ENCODE peak calls at places on chromosome 4, in four cellular contexts. V is NCI-H2029, E is transverse colon, H is NCI-H446. U is an unnamed sample.

GRCh38 chr4:2222838-2223237 is 19.1 kb downstream of the HAUS3 start:
- DNase-seq in V (no peak), E (no peak), H (no peak), U (no peak)

GRCh38 chr4:116926631-116927295 is 158.6 kb downstream of the TRAM1L1 start:
- DNase-seq in V (no peak), E (no peak), H (no peak), U (no peak)

GRCh38 chr4:5993876-5994811 is 24.1 kb downstream of the C4orf50 start:
- DNase-seq in V (no peak), E (no peak), H (no peak), U (no peak)

GRCh38 chr4:23614284-23614892 is 275.5 kb downstream of the PPARGC1A start:
- DNase-seq in V (peak), E (no peak), H (peak), U (peak)

GRCh38 chr4:103091601-103092223 is 7.9 kb downstream of the BDH2 start:
- DNase-seq in V (peak), E (peak), H (peak), U (peak)

GRCh38 chr4:53068755-53069154 is 206.6 kb downstream of the RASL11B start:
- DNase-seq in V (peak), E (no peak), H (no peak), U (no peak)

GRCh38 chr4:17368408-17368807 is 143.5 kb downstream of the QDPR start:
- DNase-seq in V (no peak), E (no peak), H (no peak), U (no peak)

GRCh38 chr4:40228497-40229365 is 31.9 kb downstream of the RHOH start:
- DNase-seq in V (no peak), E (no peak), H (no peak), U (no peak)

GRCh38 chr4:5399790-5400421 is 308.5 kb downstream of the EVC2 start:
- DNase-seq in V (peak), E (no peak), H (peak), U (no peak)

GRCh38 chr4:152079543-152080293 is 318.9 kb upstream of the GATB start:
- DNase-seq in V (no peak), E (no peak), H (no peak), U (no peak)

GRCh38 chr4:102344520-102344954 is 745 bp downstream of the SLC39A8 start:
- DNase-seq in V (no peak), E (peak), H (peak), U (no peak)

GRCh38 chr4:147760176-147760575 is 28.3 kb downstream of the ARHGAP10 start:
- DNase-seq in V (peak), E (no peak), H (no peak), U (peak)

GRCh38 chr4:116066711-116067245 is 953.4 kb upstream of the NDST4 start:
- DNase-seq in V (no peak), E (no peak), H (peak), U (no peak)

GRCh38 chr4:77236806-77237205 is 79.8 kb downstream of the CCNG2 start:
- DNase-seq in V (no peak), E (no peak), H (no peak), U (no peak)

GRCh38 chr4:124455671-124456070 is 256.9 kb downstream of the ANKRD50 start:
- DNase-seq in V (no peak), E (no peak), H (no peak), U (no peak)

GRCh38 chr4:158356331-158356730 is 146.0 kb downstream of the TMEM144 start:
- DNase-seq in V (no peak), E (no peak), H (no peak), U (no peak)

GRCh38 chr4:156778606-156779005 is 193.0 kb downstream of the PDGFC start:
- DNase-seq in V (no peak), E (no peak), H (no peak), U (no peak)

GRCh38 chr4:122661176-122661575 is 40.3 kb upstream of the IL21 start:
- DNase-seq in V (no peak), E (no peak), H (no peak), U (no peak)

GRCh38 chr4:2796261-2797187 is 3.6 kb downstream of the SH3BP2 start:
- DNase-seq in V (peak), E (peak), H (peak), U (no peak)

GRCh38 chr4:7955393-7955792 is 15.7 kb upstream of the AFAP1 start:
- DNase-seq in V (no peak), E (no peak), H (no peak), U (no peak)

GRCh38 chr4:65393078-65393477 is 277.2 kb downstream of the EPHA5 start:
- DNase-seq in V (no peak), E (no peak), H (no peak), U (no peak)

GRCh38 chr4:40308528-40309122 is 26.5 kb upstream of the CHRNA9 start:
- DNase-seq in V (no peak), E (no peak), H (no peak), U (no peak)

GRCh38 chr4:151808120-151808529 is 47.3 kb upstream of the GATB start:
- DNase-seq in V (no peak), E (no peak), H (no peak), U (no peak)

GRCh38 chr4:6992728-6993655 is 50.2 kb upstream of the TADA2B start:
- DNase-seq in V (no peak), E (no peak), H (no peak), U (peak)

GRCh38 chr4:148059617-148060180 is 327.8 kb downstream of the ARHGAP10 start:
- DNase-seq in V (no peak), E (no peak), H (no peak), U (no peak)

GRCh38 chr4:102564399-102564921 is 63.3 kb downstream of the NFKB1 start:
- DNase-seq in V (no peak), E (no peak), H (no peak), U (no peak)

GRCh38 chr4:25032126-25032525 is 1.4 kb upstream of the LGI2 start:
- DNase-seq in V (no peak), E (no peak), H (no peak), U (no peak)

GRCh38 chr4:74189331-74190043 is 31.6 kb downstream of the MTHFD2L start:
- DNase-seq in V (peak), E (no peak), H (peak), U (peak)

GRCh38 chr4:24583451-24584174 is 741 bp downstream of the DHX15 start:
- DNase-seq in V (peak), E (peak), H (peak), U (no peak)

GRCh38 chr4:167606551-167606950 is 372.3 kb upstream of the SPOCK3 start:
- DNase-seq in V (no peak), E (no peak), H (no peak), U (no peak)

GRCh38 chr4:100391913-100392312 is 125.9 kb downstream of the EMCN start:
- DNase-seq in V (no peak), E (no peak), H (no peak), U (peak)

GRCh38 chr4:187139116-187139515 is 415.5 kb upstream of the FAT1 start:
- DNase-seq in V (no peak), E (no peak), H (no peak), U (no peak)